ENCODE peak calls at places on chromosome 6, in seven cellular contexts. M, D, W, L, V, T and K are unnamed samples.
A peak's percentile ranks its signal among the peaks of the same experiment; 100 is the strongest.

GRCh38 chr6:113805167-113805835 is 51.8 kb upstream of the MARCKS start:
- DNase-seq in M (no peak), D (no peak), W (no peak), L (no peak), V (peak; percentile 71), T (no peak), K (no peak)

GRCh38 chr6:87066449-87067288 is 28.2 kb downstream of the CGA start:
- DNase-seq in M (peak; percentile 57), D (peak; percentile 46), W (peak; percentile 59), L (peak; percentile 51), V (peak; percentile 28), T (no peak), K (peak; percentile 25)

GRCh38 chr6:157438611-157439109 is 57.7 kb downstream of the ZDHHC14 start:
- DNase-seq in M (no peak), D (no peak), W (no peak), L (no peak), V (no peak), T (no peak), K (no peak)

GRCh38 chr6:122622404-122622938 is 12.3 kb downstream of the PKIB start:
- DNase-seq in M (no peak), D (no peak), W (no peak), L (no peak), V (no peak), T (no peak), K (no peak)

GRCh38 chr6:2790588-2790987 is 25.4 kb downstream of the WRNIP1 start:
- DNase-seq in M (no peak), D (no peak), W (no peak), L (no peak), V (no peak), T (no peak), K (no peak)

GRCh38 chr6:84417261-84417660 is 189.8 kb upstream of the CEP162 start:
- DNase-seq in M (no peak), D (no peak), W (no peak), L (no peak), V (no peak), T (no peak), K (no peak)

GRCh38 chr6:127843582-127843981 is 57.3 kb downstream of the THEMIS start:
- DNase-seq in M (no peak), D (no peak), W (no peak), L (no peak), V (no peak), T (no peak), K (no peak)

GRCh38 chr6:105319331-105319730 is 83.6 kb downstream of the PREP start:
- DNase-seq in M (no peak), D (no peak), W (no peak), L (no peak), V (no peak), T (no peak), K (no peak)

GRCh38 chr6:160134779-160135547 is 13.3 kb downstream of the SLC22A1 start:
- DNase-seq in M (no peak), D (no peak), W (no peak), L (peak; percentile 31), V (no peak), T (no peak), K (no peak)

DNA sequence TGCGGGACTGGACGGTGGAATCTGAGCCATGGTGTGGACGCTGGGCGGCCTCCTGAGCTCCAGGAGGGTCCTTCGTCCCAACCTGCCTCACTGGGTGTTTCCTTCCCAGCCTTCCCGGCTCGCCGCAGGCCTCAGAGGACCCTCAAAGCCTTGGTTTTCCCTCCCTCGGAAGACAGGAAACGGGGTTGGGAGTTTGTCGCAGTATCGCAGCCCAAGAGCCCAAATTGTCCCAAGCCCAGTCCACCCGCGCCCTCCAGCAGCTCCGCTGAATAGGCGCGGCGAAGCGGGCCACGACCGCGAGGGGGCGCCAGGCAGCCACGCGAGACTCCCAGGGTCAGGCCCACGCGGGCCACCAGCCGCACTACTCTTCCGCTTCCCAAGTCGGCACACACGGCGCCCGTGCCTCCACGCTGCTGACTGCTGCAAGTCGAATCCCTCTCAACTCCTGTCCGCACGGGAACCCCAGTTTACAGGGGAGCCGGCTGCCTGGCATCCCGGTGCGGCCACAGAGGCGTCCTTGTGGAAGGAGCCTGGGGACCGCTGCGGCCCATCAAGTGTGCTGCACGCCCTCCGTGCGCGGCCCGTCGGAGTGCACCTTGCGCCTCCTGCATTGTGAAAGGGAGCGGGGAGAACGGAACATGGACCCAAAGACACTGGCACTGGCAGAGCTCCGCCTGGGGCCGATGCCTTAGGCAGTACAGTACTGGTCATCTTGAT is 40.4 kb upstream of the HMGA1 start:
- DNase-seq in M (peak; percentile 26), D (peak; percentile 94), W (peak; percentile 94), L (no peak), V (peak; percentile 28), T (no peak), K (no peak)
- H3K9ac ChIP-seq in M (peak overlapping the region; percentile 41), D (peak overlapping the region; percentile 58), W (peak overlapping the region; percentile 30), L (peak overlapping the region; percentile 20), V (peak overlapping the region; percentile 63), T (no peak overlapping the region), K (peak overlapping the region; percentile 64)

GRCh38 chr6:148761532-148761951 is 14.7 kb downstream of the UST start:
- DNase-seq in M (no peak), D (no peak), W (no peak), L (no peak), V (no peak), T (no peak), K (no peak)
- TF ChIP-seq YY1 in M (no peak), D (no peak), W (no peak), L (no peak), V (no peak), T (no peak), K (no peak)

DNA sequence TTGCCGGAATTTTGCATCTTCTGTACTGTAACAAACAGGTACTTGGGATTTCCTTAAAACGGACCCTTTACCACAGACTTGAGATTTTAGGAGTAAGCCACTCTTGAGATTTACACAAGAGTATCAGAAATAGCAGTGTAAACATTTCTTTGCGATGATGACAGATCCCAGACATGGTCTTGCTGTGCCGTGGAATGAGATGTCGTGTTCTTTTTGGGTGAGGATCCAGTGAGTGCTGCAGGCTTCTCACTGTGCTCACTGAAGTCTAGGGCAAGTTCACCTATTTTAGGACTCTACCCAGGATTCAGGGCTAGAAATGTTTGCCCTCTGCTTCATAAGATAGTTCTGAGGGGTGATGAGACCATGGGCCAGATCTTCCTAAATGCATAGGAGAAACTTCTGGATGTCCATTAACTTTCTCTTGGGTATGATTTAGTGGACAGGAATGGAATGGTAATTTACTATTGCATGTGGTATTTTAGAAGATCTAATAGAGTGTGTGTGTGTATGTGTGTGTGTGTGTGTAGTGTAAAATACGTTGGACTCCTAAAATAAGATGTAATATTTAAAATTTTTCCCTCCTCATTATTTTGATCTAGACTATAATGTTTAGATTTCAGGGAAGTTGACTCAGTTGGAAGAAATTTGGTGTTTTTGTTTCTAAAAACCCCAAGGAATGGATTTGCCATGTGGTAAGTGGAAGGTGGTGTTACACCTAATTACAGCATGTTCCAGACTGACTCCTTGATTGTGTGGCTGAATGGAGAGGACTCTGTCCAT is 8.5 kb downstream of the LRRC1 start:
- DNase-seq in M (no peak), D (no peak), W (no peak), L (no peak), V (no peak), T (no peak), K (no peak)
- H3K9ac ChIP-seq in M (no peak overlapping the region), D (no peak overlapping the region), W (no peak overlapping the region), L (no peak overlapping the region), V (no peak overlapping the region), T (no peak overlapping the region), K (no peak overlapping the region)

GRCh38 chr6:133436652-133437051 is 195.5 kb downstream of the EYA4 start:
- DNase-seq in M (no peak), D (no peak), W (no peak), L (no peak), V (no peak), T (no peak), K (no peak)
- TF ChIP-seq YY1 in M (no peak), D (no peak), W (no peak), L (no peak), V (no peak), T (no peak), K (no peak)

GRCh38 chr6:52557389-52558265 is 19.2 kb downstream of the TRAM2 start:
- DNase-seq in M (no peak), D (no peak), W (no peak), L (no peak), V (no peak), T (no peak), K (no peak)
- H3K9ac ChIP-seq in M (no peak overlapping the region), D (no peak overlapping the region), W (no peak overlapping the region), L (no peak overlapping the region), V (no peak overlapping the region), T (no peak overlapping the region), K (no peak overlapping the region)

DNA sequence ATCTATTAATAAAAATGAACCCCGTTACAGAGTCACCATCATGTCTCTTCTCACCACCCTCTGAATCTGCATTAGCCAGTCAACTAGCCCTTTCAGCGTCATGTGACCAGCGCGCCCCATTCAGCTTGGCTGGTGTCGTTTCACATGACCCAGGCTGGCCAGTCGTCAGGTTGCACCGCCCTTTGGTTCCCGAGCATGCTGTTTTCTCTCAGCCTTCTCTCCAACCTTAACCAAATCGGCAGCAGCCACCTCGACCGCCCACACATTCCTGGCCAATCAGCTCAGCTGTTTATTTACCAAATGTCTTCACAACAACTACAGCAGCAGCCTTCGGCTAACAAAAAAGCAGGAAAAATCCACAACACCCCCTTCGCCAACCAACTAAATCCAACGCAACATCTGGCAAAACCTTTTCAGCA is 5.6 kb downstream of the SRSF3 start:
- DNase-seq in M (no peak), D (no peak), W (peak; percentile 51), L (no peak), V (no peak), T (no peak), K (no peak)
- TF ChIP-seq YY1 in M (no peak), D (no peak), W (no peak), L (no peak), V (no peak), T (no peak), K (no peak)

DNA sequence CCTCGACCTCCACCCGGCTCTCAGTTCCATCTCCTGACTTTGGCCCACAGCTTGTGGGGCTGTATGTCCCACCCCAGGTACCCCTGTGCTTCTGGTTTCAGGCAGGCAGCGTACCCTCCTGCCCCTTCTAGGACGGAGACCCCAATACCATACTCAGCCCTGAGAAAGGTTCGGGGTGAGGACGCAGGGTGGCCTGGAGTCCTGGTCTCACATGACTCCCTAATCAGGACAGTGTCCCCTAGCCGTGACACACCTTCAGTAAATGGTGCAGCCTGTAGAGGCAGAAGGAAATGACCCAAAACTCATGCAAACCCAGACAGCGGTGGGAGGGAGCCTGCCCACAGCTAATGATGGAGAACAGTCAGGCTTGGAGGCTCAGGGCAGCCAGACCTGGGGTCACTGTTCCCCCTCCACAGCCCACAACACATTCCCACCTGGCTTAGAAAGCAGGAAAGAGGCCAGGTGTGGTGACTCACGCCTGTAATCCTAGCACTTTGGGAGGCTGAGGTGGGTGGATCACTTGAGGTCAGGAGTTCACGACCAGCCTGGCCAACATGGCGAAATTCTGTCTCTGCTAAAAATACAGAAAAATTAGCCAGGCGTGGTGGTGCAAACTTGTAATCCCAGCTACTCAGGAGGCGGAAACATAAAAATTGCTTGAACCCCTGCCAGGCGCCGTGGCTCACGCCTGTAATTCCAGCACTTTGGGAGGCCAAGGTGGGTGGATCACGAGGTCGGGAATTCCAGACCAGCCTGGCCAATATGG is 8.8 kb upstream of the HMGA1 start:
- DNase-seq in M (no peak), D (no peak), W (no peak), L (no peak), V (no peak), T (no peak), K (no peak)
- H3K9ac ChIP-seq in M (peak overlapping the region; percentile 61), D (no peak overlapping the region), W (no peak overlapping the region), L (no peak overlapping the region), V (no peak overlapping the region), T (no peak overlapping the region), K (peak overlapping the region; percentile 71)

GRCh38 chr6:150514806-150515362 is 84.8 kb upstream of the PLEKHG1 start:
- DNase-seq in M (no peak), D (no peak), W (no peak), L (no peak), V (no peak), T (no peak), K (no peak)
- TF ChIP-seq YY1 in M (no peak), D (no peak), W (no peak), L (no peak), V (no peak), T (no peak), K (no peak)